ENCODE peak calls at places on chromosomes 4 and X, in four cellular contexts. One of them, this sample, is unnamed.

GRCh38 chr4:46277165-46277951 is 112.6 kb downstream of the GABRA2 start:
- DNase-seq in M059J: no peak
- DNase-seq in neural progenitor cell: no peak
- DNase-seq in kidney: no peak
- DNase-seq in this sample: no peak

GRCh38 chr4:121726642-121727268 is 30.0 kb upstream of the ANXA5 start:
- DNase-seq in M059J: peak; percentile 65
- DNase-seq in neural progenitor cell: peak; percentile 56
- DNase-seq in kidney: no peak
- DNase-seq in this sample: peak; percentile 2

GRCh38 chrX:17022205-17022604 is 75.7 kb downstream of the REPS2 start:
- DNase-seq in M059J: peak; percentile 62
- DNase-seq in neural progenitor cell: no peak
- DNase-seq in kidney: no peak
- DNase-seq in this sample: no peak

GRCh38 chrX:12890467-12890866 is 16.0 kb upstream of the TLR8 start:
- DNase-seq in M059J: no peak
- DNase-seq in neural progenitor cell: no peak
- DNase-seq in kidney: no peak
- DNase-seq in this sample: no peak

GRCh38 chr4:150126880-150127236 is 48.6 kb downstream of the DCLK2 start:
- DNase-seq in M059J: peak; percentile 50
- DNase-seq in neural progenitor cell: no peak
- DNase-seq in kidney: no peak
- DNase-seq in this sample: no peak

GRCh38 chr4:114015444-114015899 is 36.0 kb upstream of the ARSJ start:
- DNase-seq in M059J: peak; percentile 98
- DNase-seq in neural progenitor cell: no peak
- DNase-seq in kidney: no peak
- DNase-seq in this sample: no peak

GRCh38 chr4:74267998-74268606 is 40.2 kb upstream of the EPGN start:
- DNase-seq in M059J: peak; percentile 84
- DNase-seq in neural progenitor cell: no peak
- DNase-seq in kidney: no peak
- DNase-seq in this sample: no peak

GRCh38 chr4:98618670-98619069 is 39.7 kb downstream of the TSPAN5 start:
- DNase-seq in M059J: no peak
- DNase-seq in neural progenitor cell: no peak
- DNase-seq in kidney: no peak
- DNase-seq in this sample: no peak

GRCh38 chr4:25441519-25442117 is 64.6 kb downstream of the ANAPC4 start:
- DNase-seq in M059J: peak; percentile 54
- DNase-seq in neural progenitor cell: peak; percentile 78
- DNase-seq in kidney: no peak
- DNase-seq in this sample: no peak

GRCh38 chrX:9503261-9503660 is 38.4 kb downstream of the TBL1X start:
- DNase-seq in M059J: no peak
- DNase-seq in neural progenitor cell: no peak
- DNase-seq in kidney: no peak
- DNase-seq in this sample: no peak

GRCh38 chrX:14010566-14010965 is 19.1 kb downstream of the GEMIN8 start:
- DNase-seq in M059J: no peak
- DNase-seq in neural progenitor cell: no peak
- DNase-seq in kidney: no peak
- DNase-seq in this sample: no peak

GRCh38 chr4:37139987-37140386 is 104.6 kb upstream of the NWD2 start:
- DNase-seq in M059J: no peak
- DNase-seq in neural progenitor cell: no peak
- DNase-seq in kidney: no peak
- DNase-seq in this sample: no peak

GRCh38 chr4:121791481-121791880 is 9.6 kb upstream of the EXOSC9 start:
- DNase-seq in M059J: peak; percentile 81
- DNase-seq in neural progenitor cell: no peak
- DNase-seq in kidney: no peak
- DNase-seq in this sample: no peak

GRCh38 chr4:561456-561855 is 14.6 kb downstream of the TMEM271 start:
- DNase-seq in M059J: no peak
- DNase-seq in neural progenitor cell: no peak
- DNase-seq in kidney: peak; percentile 46
- DNase-seq in this sample: no peak

This sample was measured in stimulated activated naive CD4-positive, alpha-beta T cell treated with Interleukin-2 at 50 U/mL for 16 hours.